ENCODE peak calls at places on chromosomes 6 and 20, in six cellular contexts. One of them, this sample, is unnamed. For H3F3A, the result is how much of the 10 kb centered on the place peaks cover.

GRCh38 chr20:745683-746301 is 22.5 kb downstream of the SLC52A3 start:
- DNase-seq in GM23338: no peak
- DNase-seq in neural progenitor cell: no peak
- DNase-seq in PC-3: peak
- DNase-seq in MM.1S: peak
- DNase-seq in SK-N-SH: no peak
- DNase-seq in this sample: no peak

GRCh38 chr6:148999921-149000589 is 253.2 kb downstream of the UST start:
- DNase-seq in GM23338: no peak
- DNase-seq in neural progenitor cell: no peak
- DNase-seq in PC-3: peak
- DNase-seq in MM.1S: no peak
- DNase-seq in SK-N-SH: no peak
- DNase-seq in this sample: peak

GRCh38 chr20:53030061-53030460 is 57.9 kb downstream of the TSHZ2 start:
- DNase-seq in GM23338: no peak
- DNase-seq in neural progenitor cell: no peak
- DNase-seq in PC-3: no peak
- DNase-seq in MM.1S: peak
- DNase-seq in SK-N-SH: no peak
- DNase-seq in this sample: no peak

GRCh38 chr20:47319517-47320252 is 36.8 kb downstream of the ZMYND8 start:
- DNase-seq in GM23338: peak
- DNase-seq in neural progenitor cell: peak
- DNase-seq in PC-3: peak
- DNase-seq in MM.1S: no peak
- DNase-seq in SK-N-SH: no peak
- DNase-seq in this sample: peak

GRCh38 chr6:57265755-57266221 is 43.7 kb upstream of the RAB23 start:
- DNase-seq in GM23338: no peak
- DNase-seq in neural progenitor cell: no peak
- DNase-seq in PC-3: peak
- DNase-seq in MM.1S: peak
- DNase-seq in SK-N-SH: no peak
- DNase-seq in this sample: no peak

GRCh38 chr6:72140795-72141194 is 254.4 kb downstream of the RIMS1 start:
- DNase-seq in GM23338: peak
- DNase-seq in neural progenitor cell: no peak
- DNase-seq in PC-3: peak
- DNase-seq in MM.1S: no peak
- DNase-seq in SK-N-SH: no peak
- DNase-seq in this sample: no peak

GRCh38 chr6:153099636-153100035 is 31.4 kb downstream of the RGS17 start:
- DNase-seq in GM23338: no peak
- DNase-seq in neural progenitor cell: no peak
- DNase-seq in PC-3: no peak
- DNase-seq in MM.1S: peak
- DNase-seq in SK-N-SH: no peak
- DNase-seq in this sample: no peak

GRCh38 chr6:3991941-3992340 is 87.0 kb downstream of the FAM217A start:
- DNase-seq in GM23338: no peak
- DNase-seq in neural progenitor cell: no peak
- DNase-seq in PC-3: no peak
- DNase-seq in MM.1S: no peak
- DNase-seq in SK-N-SH: no peak
- DNase-seq in this sample: no peak

GRCh38 chr6:35728663-35729348 is 8.0 kb upstream of the ARMC12 start:
- DNase-seq in GM23338: peak
- DNase-seq in neural progenitor cell: no peak
- DNase-seq in PC-3: no peak
- DNase-seq in MM.1S: peak
- DNase-seq in SK-N-SH: peak
- DNase-seq in this sample: no peak

GRCh38 chr6:150691463-150691862 is 91.8 kb downstream of the PLEKHG1 start:
- DNase-seq in GM23338: no peak
- DNase-seq in neural progenitor cell: no peak
- DNase-seq in PC-3: no peak
- DNase-seq in MM.1S: no peak
- DNase-seq in SK-N-SH: no peak
- DNase-seq in this sample: no peak

GRCh38 chr6:340991-341827 is 48.9 kb downstream of the DUSP22 start:
- DNase-seq in GM23338: no peak
- DNase-seq in neural progenitor cell: no peak
- DNase-seq in PC-3: no peak
- DNase-seq in MM.1S: no peak
- DNase-seq in SK-N-SH: no peak
- DNase-seq in this sample: no peak

GRCh38 chr6:157838718-157839430 is 15.8 kb downstream of the SNX9 start:
- DNase-seq in GM23338: no peak
- DNase-seq in neural progenitor cell: no peak
- DNase-seq in PC-3: no peak
- DNase-seq in MM.1S: no peak
- DNase-seq in SK-N-SH: no peak
- DNase-seq in this sample: no peak

GRCh38 chr20:4876301-4876700 is 125.0 kb downstream of the SLC23A2 start:
- DNase-seq in GM23338: no peak
- DNase-seq in neural progenitor cell: no peak
- DNase-seq in PC-3: no peak
- DNase-seq in MM.1S: no peak
- DNase-seq in SK-N-SH: no peak
- DNase-seq in this sample: no peak

GRCh38 chr20:48457261-48458002 is 370.4 kb downstream of the PREX1 start:
- DNase-seq in GM23338: no peak
- DNase-seq in neural progenitor cell: no peak
- DNase-seq in PC-3: no peak
- DNase-seq in MM.1S: no peak
- DNase-seq in SK-N-SH: no peak
- DNase-seq in this sample: no peak

GRCh38 chr6:97064578-97064977 is 140.1 kb downstream of the KLHL32 start:
- DNase-seq in GM23338: peak
- DNase-seq in neural progenitor cell: no peak
- DNase-seq in PC-3: no peak
- DNase-seq in MM.1S: no peak
- DNase-seq in SK-N-SH: no peak
- DNase-seq in this sample: no peak

GRCh38 chr6:97053643-97054411 is 129.3 kb downstream of the KLHL32 start:
- DNase-seq in GM23338: peak
- DNase-seq in neural progenitor cell: peak
- DNase-seq in PC-3: peak
- DNase-seq in MM.1S: peak
- DNase-seq in SK-N-SH: peak
- DNase-seq in this sample: no peak

GRCh38 chr6:97055743-97056142 is 131.2 kb downstream of the KLHL32 start:
- DNase-seq in GM23338: no peak
- DNase-seq in neural progenitor cell: no peak
- DNase-seq in PC-3: no peak
- DNase-seq in MM.1S: no peak
- DNase-seq in SK-N-SH: peak
- DNase-seq in this sample: no peak

GRCh38 chr6:97060254-97060653 is 135.7 kb downstream of the KLHL32 start:
- DNase-seq in GM23338: no peak
- DNase-seq in neural progenitor cell: no peak
- DNase-seq in PC-3: no peak
- DNase-seq in MM.1S: no peak
- DNase-seq in SK-N-SH: no peak
- DNase-seq in this sample: no peak

GRCh38 chr6:97059473-97059872 is 134.9 kb downstream of the KLHL32 start:
- DNase-seq in GM23338: peak
- DNase-seq in neural progenitor cell: peak
- DNase-seq in PC-3: peak
- DNase-seq in MM.1S: peak
- DNase-seq in SK-N-SH: peak
- DNase-seq in this sample: peak
- TF ChIP-seq CTCF in GM23338: peak
- TF ChIP-seq CTCF in neural progenitor cell: peak
- TF ChIP-seq CTCF in PC-3: peak
- TF ChIP-seq CTCF in MM.1S: peak
- TF ChIP-seq CTCF in SK-N-SH: peak
- TF ChIP-seq CTCF in this sample: peak

DNA sequence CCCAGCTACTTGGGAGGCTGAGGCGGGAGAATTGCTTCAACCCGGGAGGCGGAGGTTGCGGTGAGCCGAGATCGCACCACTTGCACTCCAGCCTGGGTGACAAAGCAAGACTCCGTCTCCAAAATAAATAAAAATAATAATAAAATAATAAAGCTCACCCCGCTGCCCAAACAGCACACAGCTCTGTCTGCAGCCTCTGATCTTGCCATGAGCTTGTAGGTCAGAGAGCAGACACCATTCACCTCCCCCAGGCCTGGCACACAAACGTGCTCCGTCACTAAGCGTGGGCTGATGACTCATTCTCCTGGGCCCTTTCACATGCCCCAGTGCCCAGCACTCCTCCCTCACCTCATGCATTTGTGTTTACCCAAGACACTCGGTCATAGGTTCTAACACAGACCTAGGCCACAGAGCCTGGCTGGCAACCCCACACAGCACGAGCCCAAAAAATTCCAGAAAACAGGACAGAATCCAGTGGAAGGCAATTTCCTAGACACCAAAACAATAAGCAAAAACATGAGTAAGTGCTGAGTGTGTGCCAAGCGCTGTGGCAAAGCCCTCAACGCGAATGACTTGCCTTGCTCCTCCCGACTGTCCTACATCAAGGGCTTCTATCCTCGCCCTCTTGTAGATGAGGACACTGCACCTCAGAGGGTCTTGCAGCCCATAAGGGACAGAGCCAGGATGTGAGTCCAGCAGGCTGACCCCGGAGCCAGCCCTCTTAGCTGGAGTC is 18.0 kb downstream of the ATP9A start:
- DNase-seq in GM23338: no peak
- DNase-seq in neural progenitor cell: no peak
- DNase-seq in PC-3: peak
- DNase-seq in MM.1S: no peak
- DNase-seq in SK-N-SH: peak
- DNase-seq in this sample: peak
- H3F3A ChIP-seq in GM23338: under half
- H3F3A ChIP-seq in neural progenitor cell: under half
- H3F3A ChIP-seq in PC-3: under half
- H3F3A ChIP-seq in MM.1S: under half
- H3F3A ChIP-seq in SK-N-SH: under half
- H3F3A ChIP-seq in this sample: half or more

GRCh38 chr6:20033697-20034407 is 178.4 kb downstream of the MBOAT1 start:
- DNase-seq in GM23338: no peak
- DNase-seq in neural progenitor cell: peak
- DNase-seq in PC-3: no peak
- DNase-seq in MM.1S: no peak
- DNase-seq in SK-N-SH: no peak
- DNase-seq in this sample: no peak
- H2AFZ ChIP-seq in GM23338: peak
- H2AFZ ChIP-seq in neural progenitor cell: no peak
- H2AFZ ChIP-seq in PC-3: no peak
- H2AFZ ChIP-seq in MM.1S: no peak
- H2AFZ ChIP-seq in SK-N-SH: no peak
- H2AFZ ChIP-seq in this sample: no peak

DNA sequence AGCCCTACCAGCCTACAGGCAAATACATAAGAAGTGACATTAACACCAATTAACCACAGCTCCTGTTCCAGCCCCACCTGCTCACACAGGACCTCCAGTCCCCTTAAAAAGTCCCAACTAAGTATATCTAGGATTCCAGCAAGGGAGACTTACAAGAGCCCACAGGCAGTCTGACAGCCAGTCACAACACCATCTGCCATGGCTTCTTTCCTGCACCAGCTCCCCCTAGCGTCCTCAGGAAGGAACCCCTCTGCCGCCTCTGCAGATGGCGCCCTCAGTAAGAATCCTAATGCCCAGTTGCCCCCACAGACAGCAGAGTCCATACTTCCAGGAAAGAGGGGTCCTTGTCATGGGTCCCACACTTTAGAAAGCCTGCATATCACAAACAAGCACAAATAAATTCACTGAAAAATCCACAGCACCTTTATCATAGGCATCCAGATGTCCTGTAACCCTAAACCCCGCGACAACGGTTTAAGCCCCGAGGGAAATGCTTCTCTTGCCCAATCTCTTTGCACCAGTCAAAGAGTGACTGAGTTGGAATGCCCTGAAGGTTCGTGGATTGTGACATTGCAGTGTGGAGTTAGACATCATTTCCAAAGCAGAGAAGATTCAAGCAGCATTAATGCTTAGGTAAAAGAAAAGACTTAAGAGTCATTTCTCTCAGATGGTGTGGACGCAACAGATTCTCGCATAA is 121.9 kb downstream of the HIVEP2 start:
- DNase-seq in GM23338: peak
- DNase-seq in neural progenitor cell: peak
- DNase-seq in PC-3: no peak
- DNase-seq in MM.1S: no peak
- DNase-seq in SK-N-SH: peak
- DNase-seq in this sample: no peak
- TF ChIP-seq CTCF in GM23338: peak
- TF ChIP-seq CTCF in neural progenitor cell: peak
- TF ChIP-seq CTCF in PC-3: peak
- TF ChIP-seq CTCF in MM.1S: peak
- TF ChIP-seq CTCF in SK-N-SH: peak
- TF ChIP-seq CTCF in this sample: no peak

This sample was measured in PC-9.